ENCODE peak calls at places on chromosome 1, in six cellular contexts. One of them, this sample, is unnamed.

GRCh38 chr1:179228783-179229213 is 679 bp downstream of the ABL2 start:
- DNase-seq in IMR-90: peak
- DNase-seq in HEK293T: peak
- DNase-seq in A549: peak
- DNase-seq in HepG2: peak
- DNase-seq in GM12878: no peak
- DNase-seq in this sample: peak

GRCh38 chr1:220734571-220735326 is 13.4 kb upstream of the MTARC2 start:
- DNase-seq in IMR-90: peak
- DNase-seq in HEK293T: no peak
- DNase-seq in A549: peak
- DNase-seq in HepG2: peak
- DNase-seq in GM12878: no peak
- DNase-seq in this sample: no peak

GRCh38 chr1:227891955-227892871 is 55.5 kb downstream of the WNT9A start:
- DNase-seq in IMR-90: no peak
- DNase-seq in HEK293T: no peak
- DNase-seq in A549: no peak
- DNase-seq in HepG2: no peak
- DNase-seq in GM12878: no peak
- DNase-seq in this sample: no peak

GRCh38 chr1:20507248-20507563 is 745 bp downstream of the MUL1 start:
- DNase-seq in IMR-90: no peak
- DNase-seq in HEK293T: no peak
- DNase-seq in A549: no peak
- DNase-seq in HepG2: no peak
- DNase-seq in GM12878: no peak
- DNase-seq in this sample: no peak

GRCh38 chr1:107139833-107140702 is 771 bp upstream of the NTNG1 start:
- DNase-seq in IMR-90: peak
- DNase-seq in HEK293T: peak
- DNase-seq in A549: no peak
- DNase-seq in HepG2: no peak
- DNase-seq in GM12878: no peak
- DNase-seq in this sample: no peak

GRCh38 chr1:54356680-54357147 is 49.5 kb downstream of the SSBP3 start:
- DNase-seq in IMR-90: no peak
- DNase-seq in HEK293T: no peak
- DNase-seq in A549: no peak
- DNase-seq in HepG2: no peak
- DNase-seq in GM12878: peak
- DNase-seq in this sample: no peak

GRCh38 chr1:194024659-194025058 is 838.2 kb upstream of the B3GALT2 start:
- DNase-seq in IMR-90: peak
- DNase-seq in HEK293T: no peak
- DNase-seq in A549: no peak
- DNase-seq in HepG2: no peak
- DNase-seq in GM12878: no peak
- DNase-seq in this sample: no peak

GRCh38 chr1:210707300-210707699 is 378.6 kb downstream of the HHAT start:
- DNase-seq in IMR-90: no peak
- DNase-seq in HEK293T: no peak
- DNase-seq in A549: no peak
- DNase-seq in HepG2: no peak
- DNase-seq in GM12878: no peak
- DNase-seq in this sample: no peak

GRCh38 chr1:228142616-228143203 is 2.6 kb downstream of the GUK1 start:
- DNase-seq in IMR-90: no peak
- DNase-seq in HEK293T: no peak
- DNase-seq in A549: no peak
- DNase-seq in HepG2: no peak
- DNase-seq in GM12878: no peak
- DNase-seq in this sample: no peak

GRCh38 chr1:152143147-152143845 is 15.7 kb downstream of the RPTN start:
- DNase-seq in IMR-90: no peak
- DNase-seq in HEK293T: no peak
- DNase-seq in A549: no peak
- DNase-seq in HepG2: no peak
- DNase-seq in GM12878: no peak
- DNase-seq in this sample: no peak

GRCh38 chr1:61337471-61337870 is 255.1 kb downstream of the NFIA start:
- DNase-seq in IMR-90: peak
- DNase-seq in HEK293T: no peak
- DNase-seq in A549: no peak
- DNase-seq in HepG2: no peak
- DNase-seq in GM12878: no peak
- DNase-seq in this sample: no peak

GRCh38 chr1:11364170-11364569 is 91.2 kb downstream of the UBIAD1 start:
- DNase-seq in IMR-90: no peak
- DNase-seq in HEK293T: no peak
- DNase-seq in A549: no peak
- DNase-seq in HepG2: no peak
- DNase-seq in GM12878: no peak
- DNase-seq in this sample: peak

GRCh38 chr1:64757213-64757612 is 12.3 kb downstream of the RAVER2 start:
- DNase-seq in IMR-90: no peak
- DNase-seq in HEK293T: no peak
- DNase-seq in A549: no peak
- DNase-seq in HepG2: no peak
- DNase-seq in GM12878: no peak
- DNase-seq in this sample: peak

DNA sequence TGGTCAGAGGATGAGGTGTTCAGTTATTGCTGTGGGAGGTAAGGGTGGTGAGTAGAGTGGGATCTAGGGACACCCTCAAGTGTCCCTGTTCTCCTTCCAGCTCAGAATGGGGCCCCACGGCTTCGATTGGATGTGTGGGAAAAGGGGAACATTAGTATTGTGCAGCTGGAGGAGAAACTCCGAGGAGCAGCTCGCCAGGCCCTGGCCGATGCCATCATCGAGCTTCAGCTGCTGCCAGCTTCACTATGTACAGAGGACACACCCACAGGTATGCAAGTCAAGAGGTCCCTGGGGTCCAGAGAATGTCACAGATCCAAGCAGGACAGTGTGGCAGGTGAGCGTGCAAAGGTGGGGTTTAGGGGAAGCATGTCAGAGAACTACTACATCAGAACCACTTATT is 13.9 kb downstream of the HYI start:
- DNase-seq in IMR-90: no peak
- DNase-seq in HEK293T: no peak
- DNase-seq in A549: no peak
- DNase-seq in HepG2: no peak
- DNase-seq in GM12878: no peak
- DNase-seq in this sample: no peak
- TF ChIP-seq BHLHE40 in IMR-90: no peak
- TF ChIP-seq BHLHE40 in HEK293T: no peak
- TF ChIP-seq BHLHE40 in A549: no peak
- TF ChIP-seq BHLHE40 in HepG2: no peak
- TF ChIP-seq BHLHE40 in GM12878: no peak
- TF ChIP-seq BHLHE40 in this sample: no peak

GRCh38 chr1:155325596-155325893 is 4.9 kb downstream of the RUSC1 start:
- DNase-seq in IMR-90: no peak
- DNase-seq in HEK293T: no peak
- DNase-seq in A549: no peak
- DNase-seq in HepG2: no peak
- DNase-seq in GM12878: no peak
- DNase-seq in this sample: no peak

GRCh38 chr1:155326020-155326526 is 5.4 kb downstream of the RUSC1 start:
- DNase-seq in IMR-90: no peak
- DNase-seq in HEK293T: no peak
- DNase-seq in A549: no peak
- DNase-seq in HepG2: no peak
- DNase-seq in GM12878: no peak
- DNase-seq in this sample: no peak

GRCh38 chr1:155327981-155328380 is 7.3 kb downstream of the RUSC1 start:
- DNase-seq in IMR-90: no peak
- DNase-seq in HEK293T: no peak
- DNase-seq in A549: no peak
- DNase-seq in HepG2: no peak
- DNase-seq in GM12878: no peak
- DNase-seq in this sample: no peak

GRCh38 chr1:155326659-155327058 is 6.0 kb downstream of the RUSC1 start:
- DNase-seq in IMR-90: no peak
- DNase-seq in HEK293T: no peak
- DNase-seq in A549: no peak
- DNase-seq in HepG2: no peak
- DNase-seq in GM12878: no peak
- DNase-seq in this sample: no peak

DNA sequence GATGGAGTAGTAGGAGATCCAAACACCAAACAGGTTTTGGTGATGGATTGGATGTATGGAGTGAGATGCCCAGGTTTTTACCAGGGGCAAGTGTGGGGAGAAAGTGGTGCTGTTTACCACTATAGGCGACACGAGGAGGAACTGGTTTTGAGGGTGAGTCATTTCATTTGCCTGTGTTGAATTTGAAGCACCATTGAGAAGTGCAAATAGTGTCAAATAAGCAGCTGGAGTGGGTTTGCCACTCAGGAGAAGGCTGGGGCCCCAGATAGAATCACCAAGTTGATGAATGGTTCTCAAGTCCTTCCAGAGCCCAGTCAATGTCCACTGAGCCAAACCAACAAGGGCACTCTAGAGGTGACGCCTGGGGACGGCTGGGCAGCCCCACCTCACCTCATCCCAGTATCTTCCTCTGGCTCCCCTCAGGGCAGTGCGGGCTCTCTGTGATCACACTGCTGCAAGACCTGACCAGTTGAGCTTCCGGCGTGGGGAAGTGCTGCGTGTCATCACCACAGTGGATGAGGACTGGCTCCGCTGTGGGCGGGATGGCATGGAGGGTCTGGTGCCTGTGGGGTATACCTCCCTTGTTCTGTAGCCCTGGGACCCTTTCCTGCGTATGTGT is 9.4 kb downstream of the RUSC1 start:
- DNase-seq in IMR-90: no peak
- DNase-seq in HEK293T: no peak
- DNase-seq in A549: no peak
- DNase-seq in HepG2: no peak
- DNase-seq in GM12878: no peak
- DNase-seq in this sample: no peak
- TF ChIP-seq BHLHE40 in IMR-90: no peak
- TF ChIP-seq BHLHE40 in HEK293T: no peak
- TF ChIP-seq BHLHE40 in A549: no peak
- TF ChIP-seq BHLHE40 in HepG2: no peak
- TF ChIP-seq BHLHE40 in GM12878: no peak
- TF ChIP-seq BHLHE40 in this sample: no peak

GRCh38 chr1:158803681-158804080 is 22.7 kb upstream of the OR6N2 start:
- DNase-seq in IMR-90: no peak
- DNase-seq in HEK293T: no peak
- DNase-seq in A549: no peak
- DNase-seq in HepG2: no peak
- DNase-seq in GM12878: no peak
- DNase-seq in this sample: no peak

GRCh38 chr1:158793604-158794003 is 12.6 kb upstream of the OR6N2 start:
- DNase-seq in IMR-90: no peak
- DNase-seq in HEK293T: no peak
- DNase-seq in A549: no peak
- DNase-seq in HepG2: no peak
- DNase-seq in GM12878: no peak
- DNase-seq in this sample: peak

GRCh38 chr1:158794247-158794646 is 13.2 kb upstream of the OR6N2 start:
- DNase-seq in IMR-90: no peak
- DNase-seq in HEK293T: no peak
- DNase-seq in A549: no peak
- DNase-seq in HepG2: no peak
- DNase-seq in GM12878: no peak
- DNase-seq in this sample: no peak

GRCh38 chr1:158799689-158800088 is 18.7 kb upstream of the OR6N2 start:
- DNase-seq in IMR-90: no peak
- DNase-seq in HEK293T: no peak
- DNase-seq in A549: no peak
- DNase-seq in HepG2: no peak
- DNase-seq in GM12878: no peak
- DNase-seq in this sample: peak

GRCh38 chr1:158798531-158798930 is 17.5 kb upstream of the OR6N2 start:
- DNase-seq in IMR-90: no peak
- DNase-seq in HEK293T: no peak
- DNase-seq in A549: no peak
- DNase-seq in HepG2: no peak
- DNase-seq in GM12878: no peak
- DNase-seq in this sample: no peak
- TF ChIP-seq BHLHE40 in IMR-90: no peak
- TF ChIP-seq BHLHE40 in HEK293T: no peak
- TF ChIP-seq BHLHE40 in A549: no peak
- TF ChIP-seq BHLHE40 in HepG2: no peak
- TF ChIP-seq BHLHE40 in GM12878: no peak
- TF ChIP-seq BHLHE40 in this sample: no peak

GRCh38 chr1:46488343-46489168 is 1.1 kb upstream of the DMBX1 start:
- DNase-seq in IMR-90: peak
- DNase-seq in HEK293T: no peak
- DNase-seq in A549: no peak
- DNase-seq in HepG2: no peak
- DNase-seq in GM12878: no peak
- DNase-seq in this sample: no peak

GRCh38 chr1:46489169-46489637 is 433 bp upstream of the DMBX1 start:
- DNase-seq in IMR-90: no peak
- DNase-seq in HEK293T: no peak
- DNase-seq in A549: no peak
- DNase-seq in HepG2: no peak
- DNase-seq in GM12878: no peak
- DNase-seq in this sample: no peak

GRCh38 chr1:46491500-46492268 is 2.0 kb downstream of the DMBX1 start:
- DNase-seq in IMR-90: no peak
- DNase-seq in HEK293T: no peak
- DNase-seq in A549: no peak
- DNase-seq in HepG2: no peak
- DNase-seq in GM12878: no peak
- DNase-seq in this sample: no peak

GRCh38 chr1:46490603-46491499 is 1.2 kb downstream of the DMBX1 start:
- DNase-seq in IMR-90: no peak
- DNase-seq in HEK293T: no peak
- DNase-seq in A549: no peak
- DNase-seq in HepG2: no peak
- DNase-seq in GM12878: no peak
- DNase-seq in this sample: no peak

DNA sequence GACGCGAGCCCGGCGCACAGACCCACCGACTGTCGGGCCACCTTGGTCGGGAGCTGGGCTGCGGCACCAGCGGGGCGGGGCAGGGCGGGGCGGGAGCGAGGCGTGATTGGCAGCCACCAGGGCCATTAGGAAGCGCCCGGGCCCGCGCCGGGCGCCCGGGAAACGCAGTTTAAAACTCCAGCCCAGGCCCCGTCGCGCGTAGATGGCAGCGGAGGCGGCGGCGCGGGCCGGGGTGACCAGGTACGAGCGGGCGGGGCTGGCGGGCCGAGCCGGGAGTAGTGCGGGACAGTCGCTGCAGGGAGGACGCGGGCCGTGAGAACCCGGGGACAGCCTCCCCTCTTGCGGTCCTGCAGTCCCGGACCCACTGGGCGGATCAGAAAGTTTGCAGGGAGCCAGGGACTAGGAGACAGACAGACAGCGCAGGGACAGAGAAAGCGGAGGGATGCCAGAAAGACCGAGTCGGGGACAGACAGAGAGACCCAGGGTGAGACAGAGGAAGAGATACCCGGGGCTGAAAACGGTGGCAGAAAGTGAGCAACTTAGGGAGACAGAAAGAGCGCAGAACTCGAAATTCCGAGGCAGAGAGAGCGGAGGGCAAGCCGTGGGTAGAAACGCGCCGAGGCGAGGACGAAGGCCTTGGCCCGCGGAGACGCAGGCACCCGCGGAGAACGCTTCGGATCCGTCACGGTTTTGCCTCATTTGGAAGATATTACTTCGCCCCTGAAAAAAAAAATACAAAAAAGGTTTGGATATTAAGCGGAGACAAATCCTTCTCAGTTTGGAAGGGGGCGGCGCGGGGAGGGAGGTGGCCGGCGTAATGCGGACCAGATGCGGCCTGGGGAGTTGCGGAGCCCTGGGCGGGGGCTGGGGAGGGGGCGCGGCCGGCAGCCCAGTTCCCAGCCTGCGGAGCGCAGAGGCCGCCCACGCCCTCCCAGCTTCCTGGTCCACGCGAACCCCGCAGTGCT is at the start of gene DMBX1:
- DNase-seq in IMR-90: no peak
- DNase-seq in HEK293T: peak
- DNase-seq in A549: peak
- DNase-seq in HepG2: no peak
- DNase-seq in GM12878: no peak
- DNase-seq in this sample: peak
- TF ChIP-seq BHLHE40 in IMR-90: no peak
- TF ChIP-seq BHLHE40 in HEK293T: no peak
- TF ChIP-seq BHLHE40 in A549: no peak
- TF ChIP-seq BHLHE40 in HepG2: no peak
- TF ChIP-seq BHLHE40 in GM12878: no peak
- TF ChIP-seq BHLHE40 in this sample: no peak

This sample was measured in K562.